ENCODE peak calls at places on chromosomes 6 and 20, in seven cellular contexts. One of them, this sample, is unnamed.

GRCh38 chr6:113172531-113172966 is 684.6 kb upstream of the MARCKS start:
- DNase-seq in mammary epithelial cell: no peak
- DNase-seq in BJ: no peak
- DNase-seq in neural progenitor cell: no peak
- DNase-seq in fibroblast of lung: peak; percentile 24
- DNase-seq in lower leg skin: no peak
- DNase-seq in RWPE2: no peak
- DNase-seq in this sample: no peak

GRCh38 chr6:71621918-71622519 is 264.3 kb upstream of the RIMS1 start:
- DNase-seq in mammary epithelial cell: no peak
- DNase-seq in BJ: no peak
- DNase-seq in neural progenitor cell: peak; percentile 19
- DNase-seq in fibroblast of lung: peak; percentile 27
- DNase-seq in lower leg skin: no peak
- DNase-seq in RWPE2: no peak
- DNase-seq in this sample: peak; percentile 33

GRCh38 chr6:40956871-40957270 is 82.2 kb downstream of the UNC5CL start:
- DNase-seq in mammary epithelial cell: no peak
- DNase-seq in BJ: no peak
- DNase-seq in neural progenitor cell: peak; percentile 8
- DNase-seq in fibroblast of lung: no peak
- DNase-seq in lower leg skin: no peak
- DNase-seq in RWPE2: no peak
- DNase-seq in this sample: peak; percentile 49

GRCh38 chr6:24743265-24743943 is 24.4 kb upstream of the C6orf62 start:
- DNase-seq in mammary epithelial cell: peak; percentile 94
- DNase-seq in BJ: peak; percentile 88
- DNase-seq in neural progenitor cell: no peak
- DNase-seq in fibroblast of lung: peak; percentile 98
- DNase-seq in lower leg skin: no peak
- DNase-seq in RWPE2: no peak
- DNase-seq in this sample: peak; percentile 95

GRCh38 chr6:155078331-155078745 is 83.2 kb downstream of the TIAM2 start:
- DNase-seq in mammary epithelial cell: no peak
- DNase-seq in BJ: no peak
- DNase-seq in neural progenitor cell: no peak
- DNase-seq in fibroblast of lung: no peak
- DNase-seq in lower leg skin: no peak
- DNase-seq in RWPE2: no peak
- DNase-seq in this sample: no peak

GRCh38 chr20:10949930-10950783 is 276.4 kb upstream of the JAG1 start:
- DNase-seq in mammary epithelial cell: no peak
- DNase-seq in BJ: no peak
- DNase-seq in neural progenitor cell: no peak
- DNase-seq in fibroblast of lung: no peak
- DNase-seq in lower leg skin: no peak
- DNase-seq in RWPE2: no peak
- DNase-seq in this sample: peak; percentile 32

GRCh38 chr6:82331031-82331773 is 32.4 kb upstream of the TPBG start:
- DNase-seq in mammary epithelial cell: peak; percentile 92
- DNase-seq in BJ: peak; percentile 49
- DNase-seq in neural progenitor cell: peak; percentile 37
- DNase-seq in fibroblast of lung: peak; percentile 28
- DNase-seq in lower leg skin: no peak
- DNase-seq in RWPE2: no peak
- DNase-seq in this sample: peak; percentile 95

GRCh38 chr6:138404666-138405337 is 779 bp downstream of the HEBP2 start:
- DNase-seq in mammary epithelial cell: peak; percentile 18
- DNase-seq in BJ: no peak
- DNase-seq in neural progenitor cell: no peak
- DNase-seq in fibroblast of lung: no peak
- DNase-seq in lower leg skin: peak; percentile 90
- DNase-seq in RWPE2: no peak
- DNase-seq in this sample: peak; percentile 23

DNA sequence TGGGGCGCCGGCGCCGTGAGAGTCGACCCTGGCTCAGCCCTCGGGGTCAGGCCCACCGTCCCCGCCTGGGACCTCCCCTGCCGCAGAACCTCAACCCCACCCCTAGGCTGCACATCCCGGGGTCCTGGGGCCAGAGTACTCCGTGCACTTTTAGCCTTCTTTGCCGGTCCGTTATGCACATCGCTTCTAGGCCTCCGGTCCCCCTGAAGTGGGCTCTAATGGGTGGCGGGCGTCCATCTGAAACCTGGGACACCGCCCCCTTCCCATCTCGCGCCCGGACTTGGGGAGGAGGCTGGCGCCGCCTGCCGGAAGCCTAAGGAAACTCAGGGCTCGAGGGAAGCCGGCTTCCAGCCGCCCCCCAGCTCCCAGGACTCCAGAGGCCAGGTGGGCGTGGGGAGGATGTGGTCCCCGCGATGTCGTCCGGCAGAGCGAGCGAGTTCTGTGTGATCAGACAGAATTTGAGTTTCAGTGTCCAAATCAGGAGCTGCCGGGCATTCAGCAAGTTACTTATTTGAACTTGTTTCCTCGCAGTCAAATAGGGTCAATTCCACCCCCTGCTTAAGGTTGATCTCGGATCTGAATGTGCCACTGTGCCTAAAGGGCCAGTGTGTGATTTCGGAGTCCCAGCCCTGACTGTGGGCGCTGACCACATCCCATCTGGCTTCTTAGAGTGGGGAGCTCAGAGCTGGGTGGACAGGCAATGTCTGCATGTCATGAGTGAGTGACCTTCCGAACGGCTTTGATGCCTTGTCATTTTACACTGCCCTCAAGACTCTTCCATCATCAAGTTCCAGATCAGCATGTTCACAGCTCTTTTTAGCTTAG is 47.6 kb downstream of the CPXM1 start:
- DNase-seq in mammary epithelial cell: no peak
- DNase-seq in BJ: no peak
- DNase-seq in neural progenitor cell: peak; percentile 90
- DNase-seq in fibroblast of lung: peak; percentile 28
- DNase-seq in lower leg skin: peak; percentile 85
- DNase-seq in RWPE2: no peak
- DNase-seq in this sample: peak; percentile 43
- TF ChIP-seq CTCF in mammary epithelial cell: peak; percentile 55
- TF ChIP-seq CTCF in BJ: peak; percentile 95
- TF ChIP-seq CTCF in neural progenitor cell: peak; percentile 86
- TF ChIP-seq CTCF in fibroblast of lung: peak; percentile 66
- TF ChIP-seq CTCF in lower leg skin: no peak
- TF ChIP-seq CTCF in RWPE2: peak; percentile 91
- TF ChIP-seq CTCF in this sample: peak; percentile 60

DNA sequence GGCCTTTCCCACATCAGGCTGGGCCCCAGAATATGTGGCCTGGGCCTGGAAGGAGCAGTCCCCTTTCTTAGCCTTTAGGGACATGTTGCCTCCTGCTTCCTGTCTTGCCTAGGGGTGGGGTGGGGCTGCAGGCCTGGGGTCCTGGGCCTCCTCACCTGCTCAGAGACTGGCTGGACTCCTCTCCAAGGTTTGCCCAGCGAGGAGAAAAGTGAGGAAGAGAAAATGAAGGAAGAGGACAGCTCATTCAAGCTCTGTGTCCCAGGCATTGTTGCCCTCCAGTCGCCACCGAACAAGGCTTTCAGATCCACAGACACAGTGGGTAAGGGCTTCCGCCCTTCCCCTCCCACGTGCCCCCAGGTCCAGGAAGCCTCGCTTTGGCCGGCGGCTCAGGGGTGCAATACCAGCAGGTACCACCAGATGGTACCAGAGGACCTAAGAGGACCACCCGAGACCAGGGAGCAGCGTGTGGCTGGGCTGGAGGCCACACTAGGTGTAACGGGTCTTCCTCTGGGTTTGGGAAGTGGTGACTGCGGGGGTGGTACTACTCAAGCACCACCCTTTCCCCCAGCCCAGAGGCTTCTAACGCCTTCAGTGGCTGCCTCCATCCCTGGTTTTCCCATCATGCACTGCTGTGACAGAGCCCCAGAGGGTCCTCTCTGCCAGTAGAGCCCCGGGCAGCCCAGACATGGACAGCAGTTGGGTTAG is 5.5 kb upstream of the BAK1 start:
- DNase-seq in mammary epithelial cell: peak; percentile 69
- DNase-seq in BJ: no peak
- DNase-seq in neural progenitor cell: peak; percentile 77
- DNase-seq in fibroblast of lung: peak; percentile 61
- DNase-seq in lower leg skin: peak; percentile 97
- DNase-seq in RWPE2: no peak
- DNase-seq in this sample: peak; percentile 65
- H3K4me3 ChIP-seq in mammary epithelial cell: no peak overlapping the region
- H3K4me3 ChIP-seq in BJ: no peak overlapping the region
- H3K4me3 ChIP-seq in neural progenitor cell: no peak overlapping the region
- H3K4me3 ChIP-seq in fibroblast of lung: no peak overlapping the region
- H3K4me3 ChIP-seq in lower leg skin: no peak overlapping the region
- H3K4me3 ChIP-seq in RWPE2: no peak overlapping the region
- H3K4me3 ChIP-seq in this sample: no peak overlapping the region

GRCh38 chr6:16759646-16760535 is 1.4 kb downstream of the ATXN1 start:
- DNase-seq in mammary epithelial cell: peak; percentile 89
- DNase-seq in BJ: no peak
- DNase-seq in neural progenitor cell: peak; percentile 84
- DNase-seq in fibroblast of lung: peak; percentile 86
- DNase-seq in lower leg skin: peak; percentile 98
- DNase-seq in RWPE2: peak; percentile 82
- DNase-seq in this sample: peak; percentile 87
- TF ChIP-seq CTCF in mammary epithelial cell: no peak
- TF ChIP-seq CTCF in BJ: no peak
- TF ChIP-seq CTCF in neural progenitor cell: peak; percentile 4
- TF ChIP-seq CTCF in fibroblast of lung: no peak
- TF ChIP-seq CTCF in lower leg skin: no peak
- TF ChIP-seq CTCF in RWPE2: peak; percentile 14
- TF ChIP-seq CTCF in this sample: peak; percentile 4

GRCh38 chr6:1825277-1825676 is 215.6 kb downstream of the FOXC1 start:
- DNase-seq in mammary epithelial cell: no peak
- DNase-seq in BJ: no peak
- DNase-seq in neural progenitor cell: no peak
- DNase-seq in fibroblast of lung: no peak
- DNase-seq in lower leg skin: no peak
- DNase-seq in RWPE2: no peak
- DNase-seq in this sample: no peak

GRCh38 chr6:1820165-1820564 is 210.4 kb downstream of the FOXC1 start:
- DNase-seq in mammary epithelial cell: no peak
- DNase-seq in BJ: peak; percentile 76
- DNase-seq in neural progenitor cell: no peak
- DNase-seq in fibroblast of lung: peak; percentile 61
- DNase-seq in lower leg skin: no peak
- DNase-seq in RWPE2: no peak
- DNase-seq in this sample: no peak

GRCh38 chr6:1820714-1821113 is 211.0 kb downstream of the FOXC1 start:
- DNase-seq in mammary epithelial cell: no peak
- DNase-seq in BJ: no peak
- DNase-seq in neural progenitor cell: no peak
- DNase-seq in fibroblast of lung: no peak
- DNase-seq in lower leg skin: no peak
- DNase-seq in RWPE2: no peak
- DNase-seq in this sample: no peak

GRCh38 chr6:1819007-1819406 is 209.3 kb downstream of the FOXC1 start:
- DNase-seq in mammary epithelial cell: no peak
- DNase-seq in BJ: no peak
- DNase-seq in neural progenitor cell: no peak
- DNase-seq in fibroblast of lung: no peak
- DNase-seq in lower leg skin: no peak
- DNase-seq in RWPE2: no peak
- DNase-seq in this sample: peak; percentile 53

DNA sequence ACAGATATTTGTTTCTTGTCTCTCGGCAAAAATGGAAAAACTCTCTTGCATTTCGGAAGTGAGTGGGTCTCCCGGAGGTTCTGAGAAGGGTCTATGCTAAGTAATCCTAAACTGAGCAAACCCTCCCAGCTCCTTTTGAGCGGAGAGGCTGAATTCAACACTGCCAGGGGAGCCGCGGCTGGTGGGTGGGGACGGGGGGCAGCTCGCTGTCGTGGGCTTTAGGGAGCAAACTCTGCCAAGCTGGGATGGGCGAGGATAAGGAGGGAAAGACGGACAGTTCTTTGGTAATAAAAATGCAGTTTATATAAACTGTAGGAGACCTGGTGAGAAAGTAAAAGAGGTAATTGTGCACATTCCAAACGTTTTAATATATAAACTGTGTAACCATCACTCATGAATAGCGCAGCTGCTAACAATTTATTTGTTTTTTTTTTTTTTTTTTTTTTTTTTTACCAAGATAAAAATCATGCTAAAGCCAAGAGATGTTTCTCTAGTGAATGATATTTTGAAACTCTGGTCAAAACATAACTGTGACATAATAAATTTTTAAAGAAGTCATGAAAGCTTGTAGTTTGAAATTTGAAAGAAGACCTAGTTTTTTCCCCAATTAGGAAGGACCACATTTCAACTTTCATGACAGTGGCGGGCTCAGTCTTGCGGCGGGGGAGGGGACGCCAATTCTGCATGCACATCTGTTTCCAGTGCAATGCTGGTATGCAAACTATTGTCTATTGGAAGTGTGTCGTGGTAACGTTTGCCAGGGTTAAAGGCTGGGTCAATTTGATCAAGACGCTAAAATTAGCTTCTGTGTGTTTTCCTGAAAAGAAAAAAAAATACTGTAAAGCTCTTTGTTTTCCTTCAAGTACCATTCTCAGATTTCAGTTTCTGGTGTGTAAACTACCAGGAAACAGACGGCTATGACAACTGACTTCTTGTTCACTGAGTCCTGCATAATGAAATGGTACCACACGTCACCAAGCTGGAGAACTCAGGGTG is 211.8 kb downstream of the FOXC1 start:
- DNase-seq in mammary epithelial cell: no peak
- DNase-seq in BJ: peak; percentile 79
- DNase-seq in neural progenitor cell: no peak
- DNase-seq in fibroblast of lung: peak; percentile 52
- DNase-seq in lower leg skin: no peak
- DNase-seq in RWPE2: no peak
- DNase-seq in this sample: no peak
- H3K4me3 ChIP-seq in mammary epithelial cell: no peak overlapping the region
- H3K4me3 ChIP-seq in BJ: no peak overlapping the region
- H3K4me3 ChIP-seq in neural progenitor cell: no peak overlapping the region
- H3K4me3 ChIP-seq in fibroblast of lung: peak overlapping the region; percentile 29
- H3K4me3 ChIP-seq in lower leg skin: no peak overlapping the region
- H3K4me3 ChIP-seq in RWPE2: no peak overlapping the region
- H3K4me3 ChIP-seq in this sample: no peak overlapping the region

GRCh38 chr6:74409447-74409846 is 713.4 kb downstream of the CD109 start:
- DNase-seq in mammary epithelial cell: peak; percentile 49
- DNase-seq in BJ: peak; percentile 37
- DNase-seq in neural progenitor cell: peak; percentile 9
- DNase-seq in fibroblast of lung: peak; percentile 86
- DNase-seq in lower leg skin: no peak
- DNase-seq in RWPE2: no peak
- DNase-seq in this sample: peak; percentile 81
- TF ChIP-seq CTCF in mammary epithelial cell: peak; percentile 29
- TF ChIP-seq CTCF in BJ: peak; percentile 56
- TF ChIP-seq CTCF in neural progenitor cell: peak; percentile 48
- TF ChIP-seq CTCF in fibroblast of lung: peak; percentile 52
- TF ChIP-seq CTCF in lower leg skin: no peak
- TF ChIP-seq CTCF in RWPE2: peak; percentile 77
- TF ChIP-seq CTCF in this sample: peak; percentile 60